ENCODE peak calls at places on chromosome 6, in eight cellular contexts. B is C1 segment of cervical spinal cord; T is activated CD8-positive, alpha-beta memory T cell treated with anti-CD3 and anti-CD28 coated beads, Interleukin-2, amount 50 U/mL, for 48 hours; M is SHP77 treated with DMSO at 0.1 percent for 48 hours; X is stimulated activated CD4-positive, alpha-beta T cell treated with anti-CD3 and anti-CD28 coated beads, Interleukin-1b, Interleukin-23, amount 100 ng/mL, for 48 hours; O is left cardiac atrium; N is PC-3; I is lower lobe of right lung. J is an unnamed sample.

GRCh38 chr6:127468936-127469335 is 9.7 kb upstream of the KIAA0408 start:
- DNase-seq in T (no peak), N (no peak), B (no peak), O (no peak), X (no peak), M (no peak), I (no peak), J (no peak)

GRCh38 chr6:93819189-93819588 is 399.8 kb upstream of the EPHA7 start:
- DNase-seq in X (no peak), O (no peak), T (no peak), I (no peak), B (no peak), M (no peak), N (no peak), J (no peak)

GRCh38 chr6:73262701-73263569 is at the start of gene KHDC1:
- DNase-seq in T (peak; percentile 83), B (peak; percentile 13), X (peak; percentile 46), I (peak; percentile 58), O (peak; percentile 60), M (peak; percentile 6), N (peak; percentile 13), J (peak; percentile 29)

GRCh38 chr6:86031713-86032112 is 389.0 kb upstream of the SYNCRIP start:
- DNase-seq in N (no peak), X (no peak), I (no peak), O (no peak), T (no peak), B (peak; percentile 21), M (no peak), J (no peak)

GRCh38 chr6:73521351-73522254 is 771 bp upstream of the EEF1A1 start:
- DNase-seq in O (peak; percentile 85), N (peak; percentile 53), X (no peak), B (no peak), I (peak; percentile 83), T (peak; percentile 88), M (peak; percentile 58), J (peak; percentile 98)

GRCh38 chr6:89132087-89132486 is 13.8 kb upstream of the PM20D2 start:
- DNase-seq in B (no peak), N (peak; percentile 1), I (no peak), T (no peak), M (no peak), X (no peak), O (no peak), J (no peak)

GRCh38 chr6:71079707-71080106 is 122.8 kb upstream of the B3GAT2 start:
- DNase-seq in M (no peak), O (no peak), I (no peak), X (no peak), N (no peak), B (no peak), T (no peak), J (no peak)

GRCh38 chr6:73854998-73855718 is 159.2 kb downstream of the CD109 start:
- DNase-seq in M (no peak), T (no peak), O (no peak), B (no peak), N (peak; percentile 76), X (no peak), I (no peak), J (no peak)

GRCh38 chr6:157464653-157465535 is 83.9 kb downstream of the ZDHHC14 start:
- DNase-seq in O (no peak), I (no peak), X (no peak), N (no peak), T (no peak), B (no peak), M (no peak), J (no peak)

GRCh38 chr6:30882764-30883475 is 1.4 kb upstream of the DDR1 start:
- DNase-seq in I (peak; percentile 83), B (no peak), T (no peak), X (no peak), M (no peak), O (no peak), N (peak; percentile 71), J (no peak)

GRCh38 chr6:121849477-121849876 is 414.0 kb downstream of the GJA1 start:
- DNase-seq in X (peak; percentile 30), O (peak; percentile 48), N (peak; percentile 79), I (no peak), T (no peak), M (peak; percentile 36), B (no peak), J (peak; percentile 4)

GRCh38 chr6:15401120-15401519 is 155.3 kb downstream of the JARID2 start:
- DNase-seq in X (no peak), M (no peak), O (no peak), T (no peak), I (no peak), B (no peak), N (no peak), J (no peak)

GRCh38 chr6:150395388-150396009 is 26.7 kb downstream of the IYD start:
- DNase-seq in B (no peak), O (peak; percentile 35), T (no peak), M (peak; percentile 42), I (peak; percentile 59), N (peak; percentile 67), X (peak; percentile 20), J (peak; percentile 36)

GRCh38 chr6:139291813-139292619 is at the start of gene TXLNB:
- DNase-seq in M (peak; percentile 64), N (no peak), I (peak; percentile 82), O (peak; percentile 81), X (peak; percentile 90), T (peak; percentile 82), B (peak; percentile 31), J (peak; percentile 21)

GRCh38 chr6:30329331-30329730 is 2.6 kb downstream of the TRIM39 start:
- DNase-seq in I (peak; percentile 80), X (no peak), T (no peak), O (no peak), N (no peak), B (no peak), M (no peak), J (no peak)

GRCh38 chr6:372336-372911 is 19.1 kb upstream of the IRF4 start:
- DNase-seq in O (no peak), X (no peak), I (no peak), M (no peak), N (no peak), B (no peak), T (no peak), J (no peak)

GRCh38 chr6:127520061-127520460 is 926 bp upstream of the MTCL3 start:
- DNase-seq in B (no peak), T (no peak), I (no peak), M (no peak), N (no peak), X (no peak), O (no peak), J (no peak)

J was measured in nucleus accumbens.